ENCODE peak calls at places on chromosomes 4 and X, in four cellular contexts. O is HepG2, S is K562, M is GM12878. L is an unnamed sample.

GRCh38 chr4:147794787-147795413 is 63.0 kb downstream of the ARHGAP10 start:
- DNase-seq in O (peak), S (no peak), M (no peak), L (no peak)

GRCh38 chr4:141676087-141676486 is 39.7 kb downstream of the IL15 start:
- DNase-seq in S (no peak), O (no peak), M (no peak), L (no peak)

GRCh38 chr4:165151734-165152133 is 39.1 kb upstream of the TMEM192 start:
- DNase-seq in O (no peak), M (no peak), S (no peak), L (no peak)

GRCh38 chr4:159134422-159134821 is 31.5 kb downstream of the RAPGEF2 start:
- DNase-seq in S (no peak), O (no peak), M (no peak), L (no peak)

GRCh38 chr4:122099896-122100295 is 52.2 kb upstream of the BLTP1 start:
- DNase-seq in S (no peak), O (no peak), M (no peak), L (no peak)

GRCh38 chr4:145097331-145097820 is 620 bp downstream of the ANAPC10 start:
- DNase-seq in M (no peak), O (no peak), S (no peak), L (no peak)

GRCh38 chrX:120238947-120239346 is 11.7 kb upstream of the ZBTB33 start:
- DNase-seq in S (no peak), M (no peak), O (no peak), L (no peak)

GRCh38 chr4:55819634-55820033 is at the start of gene EXOC1L:
- DNase-seq in S (peak), M (no peak), O (peak), L (peak)

GRCh38 chr4:74919783-74920182 is 13.1 kb upstream of the PARM1 start:
- DNase-seq in S (no peak), O (no peak), M (no peak), L (no peak)

GRCh38 chr4:77007358-77008230 is 58.0 kb downstream of the SEPTIN11 start:
- DNase-seq in O (no peak), M (no peak), S (no peak), L (no peak)

GRCh38 chrX:48520976-48521352 is 644 bp upstream of the EBP start:
- DNase-seq in S (peak), O (no peak), M (no peak), L (peak)

GRCh38 chr4:138053601-138054322 is 188.4 kb downstream of the SLC7A11 start:
- DNase-seq in S (peak), O (no peak), M (no peak), L (no peak)

GRCh38 chr4:88007304-88008132 is at the start of gene PKD2:
- DNase-seq in O (no peak), M (no peak), S (peak), L (peak)

GRCh38 chr4:153521995-153522799 is 56.0 kb downstream of the TMEM131L start:
- DNase-seq in S (no peak), O (no peak), M (peak), L (no peak)

GRCh38 chrX:140505421-140506337 is 810 bp upstream of the SOX3 start:
- DNase-seq in S (no peak), O (no peak), M (no peak), L (no peak)

GRCh38 chr4:78638324-78639172 is 87.0 kb downstream of the ANXA3 start:
- DNase-seq in O (no peak), S (no peak), M (peak), L (no peak)

GRCh38 chr4:40548256-40548655 is 81.4 kb downstream of the RBM47 start:
- DNase-seq in S (no peak), M (no peak), O (no peak), L (no peak)

GRCh38 chrX:115460565-115460888 is 100.4 kb upstream of the PLS3 start:
- DNase-seq in S (no peak), M (no peak), O (no peak), L (no peak)

GRCh38 chrX:83759872-83760271 is 101.1 kb upstream of the CYLC1 start:
- DNase-seq in O (peak), S (peak), M (no peak), L (peak)

GRCh38 chrX:45524296-45524695 is 323.6 kb upstream of the DIPK2B start:
- DNase-seq in S (no peak), M (no peak), O (no peak), L (no peak)

DNA sequence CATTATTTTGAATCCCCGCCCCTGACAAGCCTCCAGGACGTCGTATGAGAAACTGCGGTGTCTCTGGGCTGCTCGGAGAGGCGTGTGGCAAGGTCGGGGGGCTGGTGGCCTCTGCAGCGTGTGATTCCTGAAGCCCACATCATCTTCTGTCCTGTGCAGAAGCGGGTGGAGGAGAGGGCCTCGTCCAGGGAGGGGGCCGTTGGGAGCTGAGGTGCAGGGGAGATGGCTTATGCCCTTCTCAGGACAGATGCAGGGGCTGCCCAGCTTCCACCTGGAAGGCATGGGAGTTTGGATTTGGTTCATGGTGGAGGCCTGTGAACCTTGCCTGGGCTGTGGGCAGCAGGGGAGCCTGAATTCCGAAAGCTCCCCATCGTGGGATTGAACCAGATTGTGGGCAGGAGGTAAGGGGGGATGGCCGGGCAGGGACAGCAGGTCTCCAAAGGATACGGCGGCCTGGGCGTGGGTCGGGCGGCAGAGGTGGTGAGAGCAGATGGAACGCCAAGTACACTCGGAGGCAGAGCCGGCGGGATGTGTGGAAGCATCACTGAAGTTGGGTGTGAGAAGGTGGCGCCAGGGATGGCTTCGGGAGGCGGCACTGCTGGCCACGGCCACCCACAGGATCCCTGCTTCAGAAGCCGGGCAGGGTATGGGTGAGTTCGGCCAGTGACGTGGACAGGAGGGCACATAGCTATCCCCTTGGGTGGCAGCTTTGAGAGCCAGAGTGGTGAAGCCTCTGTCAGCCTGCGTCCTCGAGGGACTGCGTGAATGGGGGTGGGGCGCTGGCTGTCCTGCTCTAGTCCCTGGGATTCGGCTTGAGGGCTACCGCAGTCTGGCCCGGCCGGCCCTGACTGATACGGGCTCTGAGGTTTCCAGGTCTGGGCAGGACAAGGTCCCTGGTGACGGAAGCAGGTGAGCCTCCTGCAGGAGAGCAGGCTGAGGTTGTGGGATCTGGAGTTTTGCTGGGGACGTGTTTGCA is 76.3 kb upstream of the ADRA2C start:
- DNase-seq in S (no peak), M (no peak), O (no peak), L (no peak)
- TF ChIP-seq TARDBP in S (no peak), M (no peak), O (no peak), L (no peak)

GRCh38 chrX:153974003-153974725 is 1.6 kb downstream of the TMEM187 start:
- DNase-seq in M (no peak), S (no peak), O (no peak), L (no peak)
- TF ChIP-seq FOXM1 in M (no peak), S (no peak), O (no peak), L (no peak)

GRCh38 chrX:41604154-41604553 is 84.6 kb upstream of the GPR34 start:
- DNase-seq in O (no peak), M (no peak), S (no peak), L (no peak)
- TF ChIP-seq TARDBP in O (no peak), M (no peak), S (no peak), L (no peak)

GRCh38 chrX:24412637-24413363 is 52.3 kb upstream of the PDK3 start:
- DNase-seq in S (no peak), O (no peak), M (peak), L (no peak)
- TF ChIP-seq FOXM1 in S (no peak), O (no peak), M (no peak), L (no peak)

GRCh38 chr4:26787461-26788340 is 72.9 kb upstream of the STIM2 start:
- DNase-seq in M (no peak), O (peak), S (peak), L (peak)
- TF ChIP-seq TARDBP in M (no peak), O (no peak), S (no peak), L (no peak)

GRCh38 chr4:183988874-183989273 is 83.8 kb downstream of the STOX2 start:
- DNase-seq in M (no peak), O (no peak), S (no peak), L (no peak)

GRCh38 chr4:183986645-183987528 is 81.8 kb downstream of the STOX2 start:
- DNase-seq in M (no peak), O (no peak), S (no peak), L (no peak)

GRCh38 chr4:183987987-183988392 is 82.9 kb downstream of the STOX2 start:
- DNase-seq in M (no peak), O (peak), S (peak), L (peak)

GRCh38 chr4:183989471-183989870 is 84.4 kb downstream of the STOX2 start:
- DNase-seq in M (no peak), S (no peak), O (no peak), L (no peak)

DNA sequence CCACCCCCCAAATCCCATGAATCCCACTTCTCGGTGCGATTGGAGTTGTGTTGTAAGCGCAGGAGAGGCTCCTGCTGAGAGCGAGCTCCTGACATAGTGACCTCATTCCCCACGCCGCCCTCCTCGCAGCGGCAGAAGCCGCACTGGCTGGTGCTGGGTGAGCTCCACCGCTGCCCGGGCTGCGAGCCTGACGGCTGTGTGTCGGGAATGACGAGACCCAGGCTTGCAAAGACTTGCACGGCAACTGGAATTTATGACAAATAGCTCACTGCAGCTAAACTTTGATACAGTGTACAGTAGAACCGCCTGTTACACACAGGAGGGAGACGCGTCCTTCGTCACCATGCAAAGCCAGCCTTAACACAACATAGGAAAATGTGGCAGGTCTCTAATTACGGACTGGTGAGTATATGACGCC is 82.4 kb downstream of the STOX2 start:
- DNase-seq in O (no peak), M (no peak), S (peak), L (peak)
- TF ChIP-seq FOXM1 in O (no peak), M (no peak), S (no peak), L (no peak)